ENCODE peak calls at places on chromosomes 3 and 15, in four cellular contexts. C is fibroblast of pulmonary artery, W is cardiac fibroblast, P is activated B cell treated with CpG ODN at 0.5 μM for 24 hours. S is an unnamed sample.

GRCh38 chr15:82862886-82863285 is 53.5 kb downstream of the WHAMM start:
- DNase-seq in C (no peak), W (no peak), P (no peak), S (no peak)

GRCh38 chr15:96346409-96346808 is 15.9 kb downstream of the NR2F2 start:
- DNase-seq in C (no peak), W (no peak), P (no peak), S (no peak)

GRCh38 chr3:155217591-155217990 is 75.9 kb downstream of the STRIT1 start:
- DNase-seq in C (peak; percentile 78), W (peak; percentile 66), P (no peak), S (no peak)

GRCh38 chr15:59751552-59752413 is 62.7 kb upstream of the BNIP2 start:
- DNase-seq in C (peak; percentile 9), W (peak; percentile 3), P (no peak), S (peak; percentile 18)

GRCh38 chr15:71440479-71441071 is 325.3 kb downstream of the THSD4 start:
- DNase-seq in C (peak; percentile 87), W (peak; percentile 84), P (no peak), S (peak; percentile 48)

GRCh38 chr3:62159693-62160092 is 213.7 kb downstream of the FEZF2 start:
- DNase-seq in C (peak; percentile 95), W (peak; percentile 95), P (no peak), S (no peak)

GRCh38 chr3:170055209-170055608 is 17.4 kb downstream of the GPR160 start:
- DNase-seq in C (no peak), W (no peak), P (no peak), S (peak; percentile 67)

GRCh38 chr3:63076357-63076756 is 201.1 kb upstream of the CADPS start:
- DNase-seq in C (no peak), W (no peak), P (no peak), S (no peak)

GRCh38 chr3:126342991-126343661 is 14.1 kb downstream of the KLF15 start:
- DNase-seq in C (peak; percentile 11), W (peak; percentile 32), P (peak; percentile 5), S (peak; percentile 14)

GRCh38 chr15:77066961-77067690 is 3.8 kb downstream of the TSPAN3 start:
- DNase-seq in C (no peak), W (no peak), P (no peak), S (no peak)

GRCh38 chr15:59222106-59222505 is 15.5 kb downstream of the LDHAL6B start:
- DNase-seq in C (peak; percentile 90), W (peak; percentile 73), P (no peak), S (no peak)

GRCh38 chr15:88631464-88632028 is 7.3 kb upstream of the ISG20 start:
- DNase-seq in C (no peak), W (no peak), P (no peak), S (no peak)

GRCh38 chr3:43221076-43221475 is 65.3 kb upstream of the SNRK start:
- DNase-seq in C (no peak), W (no peak), P (no peak), S (no peak)

GRCh38 chr3:152375546-152375945 is 106.8 kb downstream of the MBNL1 start:
- DNase-seq in C (peak; percentile 33), W (peak; percentile 19), P (no peak), S (no peak)

GRCh38 chr3:12553921-12554391 is 2.9 kb upstream of the MKRN2 start:
- DNase-seq in C (peak; percentile 29), W (peak; percentile 26), P (peak; percentile 19), S (no peak)

GRCh38 chr15:33243869-33244268 is 49.4 kb upstream of the FMN1 start:
- DNase-seq in C (peak; percentile 24), W (peak; percentile 4), P (no peak), S (no peak)

GRCh38 chr3:31461441-31461840 is 71.3 kb upstream of the STT3B start:
- DNase-seq in C (no peak), W (no peak), P (no peak), S (no peak)

GRCh38 chr15:41944313-41944940 is 27.9 kb downstream of the EHD4 start:
- DNase-seq in C (peak; percentile 94), W (peak; percentile 91), P (no peak), S (no peak)

GRCh38 chr3:29932662-29933316 is 651.9 kb downstream of the RBMS3 start:
- DNase-seq in C (no peak), W (no peak), P (no peak), S (no peak)

GRCh38 chr15:80693682-80694623 is 1.2 kb upstream of the ABHD17C start:
- DNase-seq in C (no peak), W (no peak), P (no peak), S (peak; percentile 40)

GRCh38 chr3:178397836-178398235 is 138.4 kb upstream of the KCNMB2 start:
- DNase-seq in C (no peak), W (peak; percentile 15), P (no peak), S (no peak)

GRCh38 chr15:40064231-40064894 is 25.4 kb upstream of the SRP14 start:
- DNase-seq in C (peak; percentile 72), W (peak; percentile 56), P (no peak), S (peak; percentile 67)

GRCh38 chr3:146818866-146819265 is 213.7 kb upstream of the PLSCR5 start:
- DNase-seq in C (no peak), W (no peak), P (no peak), S (no peak)

GRCh38 chr15:96947830-96948229 is 617.3 kb downstream of the NR2F2 start:
- DNase-seq in C (peak; percentile 3), W (no peak), P (no peak), S (no peak)

GRCh38 chr3:169666501-169667379 is 3.2 kb upstream of the MECOM start:
- DNase-seq in C (no peak), W (no peak), P (no peak), S (peak; percentile 25)

GRCh38 chr15:67914537-67915373 is 74.9 kb upstream of the RNU6-1 start:
- DNase-seq in C (peak; percentile 47), W (peak; percentile 74), P (no peak), S (no peak)

GRCh38 chr3:120145498-120146285 is 51.4 kb upstream of the GSK3B start:
- DNase-seq in C (peak; percentile 34), W (peak; percentile 34), P (no peak), S (peak; percentile 36)

GRCh38 chr3:117261907-117262518 is 552.4 kb downstream of the TUSC7 start:
- DNase-seq in C (no peak), W (no peak), P (no peak), S (no peak)

DNA sequence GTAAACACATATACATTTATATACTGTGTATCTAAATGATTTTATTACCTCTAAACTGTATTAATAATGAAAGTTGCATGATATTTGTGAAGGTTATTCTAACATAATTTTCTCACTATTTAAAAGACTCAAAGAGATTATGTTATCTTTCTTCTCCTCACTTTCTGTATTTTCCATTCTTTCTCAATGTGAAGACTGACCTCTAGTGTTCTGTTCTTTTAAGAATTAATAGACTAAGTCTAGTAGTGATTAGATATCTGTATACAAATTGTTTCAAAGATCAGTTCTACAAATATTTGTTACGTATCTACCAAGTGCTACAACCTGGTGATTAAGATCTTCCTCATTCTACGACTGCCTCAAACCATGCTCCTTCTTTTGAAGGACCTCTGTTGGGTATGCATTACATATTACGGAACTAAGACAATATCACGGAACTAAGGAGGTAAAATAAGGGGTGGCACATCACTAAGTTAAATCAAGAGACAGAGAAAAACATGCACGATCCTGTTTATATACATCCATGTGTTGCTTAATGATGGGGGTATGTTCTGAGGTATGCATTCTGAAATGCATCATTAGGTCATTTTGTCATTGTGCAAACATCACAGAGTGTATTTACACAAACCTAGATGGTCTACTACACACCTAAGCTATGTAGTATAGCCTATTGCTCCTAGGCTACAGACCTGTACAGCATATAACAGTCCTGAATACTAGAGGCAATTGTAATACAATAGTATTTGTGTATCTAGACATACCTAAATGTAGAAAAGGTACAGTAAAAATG is 161.5 kb upstream of the KBTBD8 start:
- DNase-seq in C (peak; percentile 11), W (no peak), P (no peak), S (no peak)
- TF ChIP-seq CTCF in C (no peak), W (no peak), P (no peak), S (no peak)

GRCh38 chr3:140635276-140635675 is 42.6 kb upstream of the TRIM42 start:
- DNase-seq in C (no peak), W (no peak), P (no peak), S (no peak)
- TF ChIP-seq CTCF in C (no peak), W (no peak), P (no peak), S (no peak)

DNA sequence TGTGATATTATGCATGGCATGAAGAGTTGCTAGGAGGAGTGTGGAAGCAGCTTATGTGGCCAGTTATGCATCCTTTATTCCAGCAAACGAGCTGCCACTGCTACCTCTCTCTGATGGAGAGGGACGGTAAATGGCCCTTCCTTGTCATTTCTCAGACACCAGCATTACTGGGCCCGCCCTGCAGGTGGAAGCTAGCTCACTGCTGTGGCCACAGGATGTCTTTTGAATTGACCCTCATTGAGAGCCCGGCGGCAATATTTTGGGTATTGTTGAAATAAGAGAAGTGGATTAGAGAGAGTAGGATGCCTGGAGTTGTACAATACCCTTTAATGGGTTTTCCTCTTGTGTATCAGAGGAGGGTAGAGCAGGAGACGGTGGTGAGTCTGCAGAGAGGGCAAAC is 1.5 kb downstream of the MINAR1 start:
- DNase-seq in C (no peak), W (no peak), P (no peak), S (no peak)
- TF ChIP-seq CTCF in C (no peak), W (no peak), P (no peak), S (no peak)

GRCh38 chr3:196198081-196198675 is 13.0 kb downstream of the ZDHHC19 start:
- DNase-seq in C (no peak), W (no peak), P (no peak), S (no peak)

GRCh38 chr3:196197524-196197923 is 13.7 kb downstream of the ZDHHC19 start:
- DNase-seq in C (no peak), W (no peak), P (no peak), S (no peak)

GRCh38 chr3:196202516-196202970 is 8.7 kb downstream of the ZDHHC19 start:
- DNase-seq in C (peak; percentile 22), W (peak; percentile 55), P (no peak), S (no peak)

GRCh38 chr3:196195664-196196255 is 15.4 kb downstream of the ZDHHC19 start:
- DNase-seq in C (no peak), W (no peak), P (no peak), S (no peak)

DNA sequence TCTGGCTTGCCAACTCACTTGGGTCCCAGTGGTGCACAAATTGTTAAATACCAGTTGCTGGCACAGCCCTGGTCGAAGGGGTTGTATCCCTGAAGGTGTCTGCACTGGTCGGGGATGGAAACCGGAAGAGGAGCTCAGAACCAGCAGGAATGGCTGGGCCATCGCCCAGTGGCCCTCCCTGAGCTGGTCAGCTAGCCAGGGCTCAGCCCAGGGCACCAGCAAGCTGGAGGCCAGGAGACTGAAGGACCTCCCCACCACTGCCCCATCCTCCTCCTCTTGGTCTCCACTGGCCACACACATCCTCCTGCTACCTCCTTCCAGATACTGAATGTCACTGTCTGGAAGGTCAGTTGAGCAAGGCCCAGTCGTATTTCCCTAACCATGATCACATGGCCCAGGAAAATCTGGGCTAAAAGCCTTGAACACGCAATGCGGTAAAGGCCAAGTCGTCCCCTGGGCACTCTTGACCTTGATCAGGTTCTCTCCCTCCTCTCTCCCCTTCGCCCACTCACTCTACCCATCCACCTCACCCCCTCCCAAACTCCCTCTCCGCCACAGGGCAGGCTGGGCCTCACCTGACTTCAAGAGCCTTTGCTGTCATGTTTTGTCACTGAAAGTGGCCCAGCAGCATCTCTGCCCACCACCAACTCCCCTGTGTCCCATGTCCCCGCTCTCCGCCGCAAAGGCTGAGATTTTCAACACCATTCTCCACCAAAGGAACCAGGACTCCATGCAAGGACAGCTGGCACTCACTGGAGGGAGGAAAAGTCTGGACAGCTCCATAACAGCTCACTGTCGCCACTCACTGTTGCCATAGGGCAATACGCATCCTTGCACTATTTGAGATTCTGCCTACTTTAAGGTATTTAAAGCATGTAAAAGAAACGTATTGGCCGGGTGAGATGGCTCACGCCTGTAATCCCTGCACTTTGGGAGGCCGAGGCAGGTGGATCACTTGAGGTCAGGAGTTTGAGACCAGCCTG is 12.1 kb downstream of the ZDHHC19 start:
- DNase-seq in C (no peak), W (no peak), P (no peak), S (no peak)
- TF ChIP-seq CTCF in C (no peak), W (peak; percentile 16), P (no peak), S (peak; percentile 33)

GRCh38 chr3:138945646-138946553 is 1.0 kb downstream of the FOXL2 start:
- DNase-seq in C (peak; percentile 38), W (no peak), P (peak; percentile 21), S (no peak)
- TF ChIP-seq CTCF in C (peak; percentile 24), W (peak; percentile 18), P (no peak), S (peak; percentile 27)

S was measured in GM13977.